ENCODE peak calls at places on chromosomes 7 and 10, in ten cellular contexts. I is H1, P is AG04449, N is PC-9, A is endothelial cell, E is foreskin fibroblast, S is cardiac muscle cell, Y is HFFc6, H is astrocyte of the spinal cord, F is mammary epithelial cell. K is an unnamed sample.

GRCh38 chr7:19663816-19664531 is 44.9 kb downstream of the POLR1F start:
- DNase-seq in Y (no peak), S (no peak), I (no peak), F (peak), N (peak), H (no peak), E (no peak), A (no peak), P (no peak), K (no peak)

GRCh38 chr7:75650671-75651070 is 88.1 kb downstream of the HIP1 start:
- DNase-seq in A (no peak), E (no peak), S (no peak), Y (no peak), H (no peak), N (no peak), F (no peak), P (no peak), I (no peak), K (no peak)

GRCh38 chr10:7317799-7318446 is 92.9 kb downstream of the SFMBT2 start:
- DNase-seq in F (no peak), N (no peak), A (no peak), Y (no peak), E (no peak), P (no peak), H (no peak), S (no peak), I (no peak), K (no peak)

GRCh38 chr10:112379635-112380296 is 5.8 kb downstream of the ACSL5 start:
- DNase-seq in I (no peak), Y (peak), P (no peak), H (no peak), F (no peak), A (no peak), S (no peak), E (peak), N (peak), K (no peak)

GRCh38 chr10:101902032-101902799 is 58.6 kb upstream of the KCNIP2 start:
- DNase-seq in P (no peak), H (no peak), E (no peak), F (no peak), N (no peak), S (no peak), A (no peak), I (no peak), Y (no peak), K (no peak)

GRCh38 chr7:56074371-56074791 is 10.3 kb downstream of the SUMF2 start:
- DNase-seq in P (no peak), H (peak), S (peak), N (peak), E (peak), I (peak), Y (peak), A (peak), F (peak), K (peak)

GRCh38 chr10:4103586-4103985 is 318.6 kb upstream of the KLF6 start:
- DNase-seq in F (peak), I (no peak), P (no peak), A (no peak), E (no peak), Y (no peak), S (no peak), N (no peak), H (no peak), K (no peak)

GRCh38 chr10:98833550-98833949 is 386.8 kb upstream of the HPS1 start:
- DNase-seq in I (no peak), A (no peak), N (no peak), Y (no peak), F (no peak), E (no peak), H (no peak), S (no peak), P (no peak), K (no peak)

GRCh38 chr7:108171164-108171563 is 41.0 kb upstream of the LAMB4 start:
- DNase-seq in F (no peak), Y (no peak), N (no peak), P (no peak), H (peak), A (no peak), I (no peak), S (no peak), E (no peak), K (no peak)

GRCh38 chr10:22997102-22997501 is 69.2 kb downstream of the ARMC3 start:
- DNase-seq in F (peak), N (no peak), S (peak), E (peak), I (peak), A (peak), H (peak), Y (peak), P (no peak), K (no peak)

GRCh38 chr7:33050425-33051318 is 11.9 kb downstream of the NT5C3A start:
- DNase-seq in N (peak), E (no peak), A (peak), I (no peak), Y (peak), P (no peak), S (peak), F (peak), H (peak), K (peak)

GRCh38 chr10:122341141-122341810 is 33.2 kb upstream of the PLEKHA1 start:
- DNase-seq in A (no peak), H (no peak), F (no peak), S (no peak), N (no peak), I (no peak), Y (no peak), E (no peak), P (no peak), K (peak)

GRCh38 chr10:91163709-91164474 is 56.6 kb upstream of the PCGF5 start:
- DNase-seq in A (no peak), F (peak), Y (peak), E (peak), N (peak), I (peak), P (no peak), H (peak), S (peak), K (peak)
- TF ChIP-seq CTCF in A (no peak), F (no peak), Y (peak), E (no peak), N (no peak), I (no peak), P (no peak), H (no peak), S (peak), K (no peak)

GRCh38 chr7:100477871-100478248 is 1.2 kb downstream of the TSC22D4 start:
- DNase-seq in A (no peak), P (no peak), S (no peak), H (peak), Y (no peak), E (no peak), N (no peak), F (no peak), I (no peak), K (no peak)
- TF ChIP-seq CTCF in A (no peak), P (no peak), S (no peak), H (no peak), Y (no peak), E (no peak), N (no peak), F (no peak), I (no peak), K (no peak)

DNA sequence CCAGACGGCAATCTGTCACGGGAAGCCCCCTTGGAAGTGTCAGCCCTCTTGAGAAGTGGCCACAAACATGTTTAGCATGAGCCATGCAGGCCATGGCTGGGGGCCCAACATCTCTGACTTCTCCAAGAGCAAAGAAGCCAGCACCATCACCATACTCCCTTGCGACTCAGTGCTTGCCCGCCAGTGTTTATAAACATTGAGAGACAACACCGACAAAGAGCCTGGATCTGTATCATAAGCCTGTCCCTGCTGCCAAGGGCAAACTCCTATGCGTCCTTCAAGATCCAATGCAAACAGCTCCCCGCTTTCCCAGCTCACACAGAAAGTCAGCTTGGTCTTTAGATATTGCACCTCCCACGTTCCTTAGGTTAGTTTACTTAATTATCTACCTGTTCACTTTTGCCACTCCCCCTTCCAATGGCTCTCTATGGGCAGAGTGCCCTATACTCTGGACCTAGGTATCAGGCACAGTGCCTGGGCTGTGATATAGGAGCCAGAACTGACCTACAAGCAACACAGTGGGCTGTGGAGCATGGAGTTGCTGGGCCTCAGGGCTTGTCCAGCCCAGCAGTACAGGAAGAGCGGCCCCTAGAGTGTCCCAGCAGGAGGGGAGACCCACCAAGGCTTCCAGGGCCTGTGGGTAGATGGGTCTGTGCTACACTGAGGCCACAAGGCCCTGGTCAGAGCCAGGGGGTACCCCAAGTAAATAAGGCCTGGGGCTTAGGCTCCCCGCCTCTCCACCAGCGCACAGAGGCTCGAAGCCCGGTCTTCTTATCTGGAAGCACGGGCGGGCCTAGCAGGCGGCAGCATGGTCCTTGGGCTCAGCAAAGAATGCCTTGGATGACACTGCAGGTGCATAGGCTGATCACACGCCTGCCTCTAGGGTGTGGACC is 37.7 kb downstream of the CAMK2B start:
- DNase-seq in H (no peak), N (no peak), P (no peak), S (no peak), F (no peak), A (no peak), E (no peak), I (peak), Y (no peak), K (no peak)
- TF ChIP-seq CTCF in H (no peak), N (no peak), P (no peak), S (no peak), F (no peak), A (no peak), E (no peak), I (no peak), Y (no peak), K (no peak)

GRCh38 chr10:119616879-119617580 is 20.3 kb upstream of the TIAL1 start:
- DNase-seq in P (no peak), S (peak), I (peak), H (no peak), F (no peak), E (peak), A (peak), Y (no peak), N (no peak), K (no peak)
- TF ChIP-seq CTCF in P (peak), S (peak), I (peak), H (peak), F (no peak), E (peak), A (no peak), Y (peak), N (no peak), K (peak)

DNA sequence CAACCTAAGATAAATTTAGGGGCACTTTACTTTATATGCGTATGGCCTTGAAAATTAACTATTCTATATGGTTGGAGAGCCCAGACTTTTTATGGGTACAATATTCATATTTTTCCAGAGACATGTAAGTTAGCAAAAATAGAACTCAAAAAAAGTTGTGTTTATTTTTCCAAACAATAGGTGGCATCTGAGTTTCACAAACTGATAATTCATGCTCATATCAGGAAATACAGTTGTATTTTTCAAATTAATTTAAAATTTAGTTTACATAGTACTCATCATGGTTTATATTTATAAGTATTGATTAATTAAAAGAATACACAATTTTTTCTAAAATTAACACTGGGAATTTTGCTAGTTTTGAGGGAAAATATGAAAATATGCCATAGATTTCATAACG is 34.6 kb downstream of the ANKRD7 start:
- DNase-seq in N (no peak), P (no peak), I (no peak), F (no peak), S (no peak), H (peak), E (no peak), Y (no peak), A (no peak), K (no peak)
- TF ChIP-seq CTCF in N (peak), P (no peak), I (no peak), F (peak), S (no peak), H (peak), E (no peak), Y (no peak), A (no peak), K (no peak)

DNA sequence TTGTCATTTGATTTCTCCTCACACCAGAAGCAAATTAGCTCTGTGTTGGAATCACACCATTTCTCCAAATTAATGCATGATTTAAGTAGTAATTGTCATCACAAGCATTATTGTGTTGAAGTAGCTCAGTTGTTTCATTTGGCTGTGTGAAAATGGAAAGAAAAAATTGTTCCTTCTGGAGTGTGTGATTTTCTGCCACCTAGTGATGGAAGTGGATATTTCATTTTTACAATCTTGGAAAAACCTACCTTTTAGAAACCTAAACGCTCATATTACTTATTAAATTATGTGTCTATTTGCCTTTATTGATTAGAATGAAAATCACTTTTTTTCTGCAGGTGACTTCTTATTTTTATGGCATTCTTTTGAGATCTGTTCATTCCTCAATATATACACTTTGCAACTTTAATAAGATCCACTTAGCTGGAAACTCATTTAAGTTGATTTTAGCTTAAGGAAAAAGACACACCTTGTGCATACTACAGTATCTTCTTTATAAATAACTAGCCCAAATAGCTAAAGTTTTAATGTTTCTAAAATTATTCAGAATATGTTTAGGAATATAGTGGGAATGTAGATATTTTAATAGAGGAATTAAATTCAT is 50.0 kb downstream of the SRI start:
- DNase-seq in E (no peak), P (no peak), I (no peak), N (no peak), Y (peak), F (no peak), H (peak), A (no peak), S (peak), K (no peak)
- TF ChIP-seq CTCF in E (peak), P (peak), I (no peak), N (peak), Y (peak), F (peak), H (peak), A (peak), S (peak), K (peak)

GRCh38 chr7:92245487-92246362 is at the start of the genes ANKIB1 and KRIT1:
- DNase-seq in E (peak), H (peak), P (no peak), S (peak), A (peak), Y (peak), I (peak), N (peak), F (peak), K (peak)
- TF ChIP-seq CTCF in E (no peak), H (peak), P (no peak), S (peak), A (no peak), Y (peak), I (peak), N (no peak), F (peak), K (no peak)

GRCh38 chr7:65746398-65746669 is 126.5 kb upstream of the VKORC1L1 start:
- DNase-seq in S (no peak), N (no peak), Y (peak), P (no peak), H (peak), I (no peak), F (no peak), E (peak), A (no peak), K (no peak)

GRCh38 chr7:65749039-65749438 is 123.8 kb upstream of the VKORC1L1 start:
- DNase-seq in S (no peak), E (no peak), F (no peak), A (no peak), I (no peak), Y (no peak), H (no peak), P (no peak), N (no peak), K (no peak)

GRCh38 chr7:65749518-65749917 is 123.4 kb upstream of the VKORC1L1 start:
- DNase-seq in N (no peak), P (no peak), F (no peak), Y (no peak), I (no peak), H (no peak), A (no peak), E (no peak), S (no peak), K (no peak)

GRCh38 chr7:65750511-65751344 is 122.1 kb upstream of the VKORC1L1 start:
- DNase-seq in Y (peak), A (peak), E (peak), S (peak), N (peak), F (peak), H (peak), I (peak), P (no peak), K (peak)
- TF ChIP-seq CTCF in Y (peak), A (no peak), E (no peak), S (no peak), N (no peak), F (no peak), H (no peak), I (no peak), P (no peak), K (no peak)

GRCh38 chr7:83366629-83367028 is 203.9 kb upstream of the PCLO start:
- DNase-seq in I (no peak), A (no peak), Y (no peak), E (no peak), F (no peak), P (no peak), H (no peak), N (no peak), S (no peak), K (no peak)
- TF ChIP-seq CTCF in I (no peak), A (peak), Y (peak), E (no peak), F (no peak), P (no peak), H (no peak), N (peak), S (no peak), K (no peak)

DNA sequence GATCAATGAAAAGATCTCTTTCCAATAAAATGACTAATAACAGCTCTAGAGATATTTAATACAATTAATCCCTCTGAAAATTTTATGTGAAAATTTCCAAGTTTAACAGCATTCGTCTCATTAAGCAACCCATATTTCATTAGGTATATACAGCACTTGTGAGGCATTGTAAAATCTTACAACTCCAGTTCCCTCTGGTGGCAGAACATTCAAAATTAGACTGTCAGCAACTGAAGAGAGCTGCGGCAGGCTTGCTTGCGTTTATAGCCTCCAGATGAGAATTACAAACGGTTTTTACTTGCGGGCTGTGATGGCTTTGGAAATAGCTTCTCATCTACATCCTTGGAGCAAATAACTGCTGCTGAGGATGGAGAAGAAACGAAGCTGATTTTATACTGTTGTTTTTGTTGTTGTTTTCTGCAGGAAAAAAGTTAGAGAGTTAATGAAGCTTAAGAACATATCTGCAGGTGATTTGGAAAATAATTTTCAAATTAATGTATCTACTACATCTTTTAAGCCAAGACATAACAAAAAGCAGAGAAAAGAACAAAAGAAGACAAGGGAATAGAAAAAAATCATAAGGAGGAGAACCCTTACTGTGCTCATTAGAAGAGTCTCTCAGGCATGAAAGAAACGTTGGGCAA is 171.3 kb downstream of the MAGI2 start:
- DNase-seq in H (peak), P (peak), F (peak), I (no peak), Y (peak), A (no peak), N (no peak), E (peak), S (peak), K (peak)
- TF ChIP-seq CTCF in H (peak), P (peak), F (peak), I (peak), Y (peak), A (no peak), N (no peak), E (peak), S (peak), K (peak)

K was measured in astrocyte of the cerebellum.